ENCODE peak calls at places on chromosomes 2 and 18, in four cellular contexts. O, R, E and W are unnamed samples.

GRCh38 chr2:219736196-219736595 is 108.8 kb downstream of the SLC4A3 start:
- DNase-seq in O (no peak), E (peak), R (peak), W (peak)

GRCh38 chr2:1541812-1542211 is 128.5 kb downstream of the TPO start:
- DNase-seq in E (no peak), O (no peak), R (no peak), W (no peak)

GRCh38 chr2:240437861-240438809 is 2.7 kb downstream of the GPC1 start:
- DNase-seq in O (peak), E (peak), R (peak), W (peak)

GRCh38 chr2:137842430-137842829 is 121.8 kb upstream of the HNMT start:
- DNase-seq in O (no peak), E (no peak), R (no peak), W (no peak)

GRCh38 chr2:636649-637405 is 40.4 kb downstream of the TMEM18 start:
- DNase-seq in R (peak), E (peak), O (peak), W (peak)

GRCh38 chr18:34957864-34958259 is 83.4 kb upstream of the MAPRE2 start:
- DNase-seq in O (no peak), R (no peak), E (no peak), W (no peak)

GRCh38 chr2:153963247-153963646 is 91.5 kb downstream of the GALNT13 start:
- DNase-seq in E (no peak), R (no peak), O (no peak), W (no peak)

GRCh38 chr18:30271716-30272115 is 770.8 kb downstream of the DSC3 start:
- DNase-seq in R (no peak), E (no peak), O (no peak), W (no peak)

GRCh38 chr2:233053928-233054774 is 6.0 kb upstream of the INPP5D start:
- DNase-seq in R (peak), O (no peak), E (peak), W (peak)

GRCh38 chr2:199019898-199020507 is 437.7 kb downstream of the SATB2 start:
- DNase-seq in O (no peak), R (peak), E (peak), W (peak)

GRCh38 chr18:33355756-33356155 is 84.8 kb downstream of the CCDC178 start:
- DNase-seq in R (no peak), O (no peak), E (no peak), W (no peak)

GRCh38 chr2:230968921-230969672 is 26.8 kb upstream of the SPATA3 start:
- DNase-seq in R (no peak), O (no peak), E (no peak), W (no peak)

GRCh38 chr2:182522428-182522896 is 95.6 kb upstream of the PDE1A start:
- DNase-seq in R (no peak), O (no peak), E (no peak), W (no peak)

GRCh38 chr2:225494100-225494459 is 94.6 kb downstream of the NYAP2 start:
- DNase-seq in O (no peak), R (no peak), E (no peak), W (no peak)

GRCh38 chr2:225497175-225497574 is 97.7 kb downstream of the NYAP2 start:
- DNase-seq in R (no peak), E (no peak), O (no peak), W (no peak)

GRCh38 chr2:225493420-225494099 is 94.0 kb downstream of the NYAP2 start:
- DNase-seq in O (no peak), R (no peak), E (no peak), W (no peak)

GRCh38 chr2:225495706-225496105 is 96.2 kb downstream of the NYAP2 start:
- DNase-seq in R (no peak), O (no peak), E (no peak), W (no peak)

DNA sequence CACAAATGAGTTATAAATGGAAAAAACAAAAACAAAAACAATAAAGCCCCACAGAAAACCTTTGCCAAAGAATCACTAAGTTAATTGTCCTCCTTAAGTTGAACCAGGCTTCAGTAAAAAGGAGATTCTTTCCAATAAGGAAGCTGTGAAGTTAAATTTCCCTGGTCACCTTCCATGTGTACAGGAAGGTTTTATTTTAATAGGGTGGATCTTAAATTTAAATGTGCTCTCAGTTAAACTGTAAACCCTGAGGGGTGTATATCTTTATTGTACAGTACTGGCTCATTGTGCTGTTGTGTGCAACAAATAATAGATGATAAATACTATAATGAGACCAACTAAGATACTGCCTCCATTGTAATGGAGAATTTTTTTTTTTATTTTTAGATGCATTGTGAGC is 97.0 kb downstream of the NYAP2 start:
- DNase-seq in E (no peak), R (no peak), O (no peak), W (no peak)
- TF ChIP-seq CTCF in E (no peak), R (no peak), O (no peak), W (no peak)

GRCh38 chr2:102754746-102755145 is 7.1 kb upstream of the TMEM182 start:
- DNase-seq in O (no peak), R (no peak), E (no peak), W (no peak)
- TF ChIP-seq CTCF in O (no peak), R (no peak), E (no peak), W (no peak)

GRCh38 chr2:120862254-120863172 is 126.8 kb downstream of the GLI2 start:
- DNase-seq in O (no peak), R (no peak), E (peak), W (no peak)
- TF ChIP-seq CTCF in O (no peak), R (peak), E (no peak), W (no peak)

DNA sequence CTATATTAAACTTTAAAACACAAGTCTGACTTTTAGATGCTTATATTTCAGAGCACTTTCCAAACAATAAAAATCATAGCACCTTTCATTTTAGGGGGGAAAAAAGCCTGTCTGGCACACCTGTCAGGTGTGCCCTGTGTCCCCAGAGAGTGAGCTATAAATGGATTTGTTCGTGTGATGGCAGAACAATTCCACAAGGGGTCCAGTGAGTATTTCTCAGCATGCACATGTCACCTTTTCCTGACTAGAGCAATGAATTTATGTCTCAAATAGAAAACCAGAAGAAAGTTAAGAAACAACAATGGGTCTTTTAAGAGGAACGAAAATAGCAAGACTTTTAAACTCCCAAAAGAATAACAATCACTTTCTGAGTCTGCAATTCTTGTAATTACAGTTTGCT is 55.9 kb downstream of the ACVR1C start:
- DNase-seq in E (no peak), O (no peak), R (no peak), W (peak)
- TF ChIP-seq CTCF in E (peak), O (no peak), R (peak), W (no peak)

GRCh38 chr2:236177604-236177966 is 9.4 kb upstream of the GBX2 start:
- DNase-seq in E (peak), O (peak), R (no peak), W (peak)
- TF ChIP-seq CTCF in E (no peak), O (no peak), R (peak), W (peak)